ENCODE peak calls at places on chromosomes 4 and X, in four cellular contexts. K is RWPE1, F is GM13977, G is Panc1. C is an unnamed sample.
A peak's percentile ranks its signal among the peaks of the same experiment; 100 is the strongest.

GRCh38 chr4:22824091-22824490 is 131.4 kb downstream of the GBA3 start:
- DNase-seq in G (no peak), K (no peak), F (no peak), C (no peak)

GRCh38 chr4:91840359-91840758 is 463.4 kb upstream of the GRID2 start:
- DNase-seq in F (no peak), G (no peak), K (no peak), C (no peak)

GRCh38 chr4:47842985-47843384 is 5.1 kb upstream of the CORIN start:
- DNase-seq in F (no peak), G (no peak), K (no peak), C (no peak)

GRCh38 chr4:27947320-27947719 is 1086.7 kb downstream of the STIM2 start:
- DNase-seq in G (no peak), F (no peak), K (no peak), C (no peak)

GRCh38 chrX:40151211-40152172 is 53.7 kb upstream of the BCOR start:
- DNase-seq in K (no peak), F (peak; percentile 28), G (no peak), C (peak; percentile 19)

GRCh38 chr4:83606898-83607297 is 71.0 kb downstream of the GPAT3 start:
- DNase-seq in K (no peak), F (no peak), G (no peak), C (no peak)

GRCh38 chrX:151419748-151420147 is 22.7 kb downstream of the VMA21 start:
- DNase-seq in F (no peak), G (no peak), K (no peak), C (no peak)

GRCh38 chrX:12452268-12452667 is 314.0 kb downstream of the FRMPD4 start:
- DNase-seq in K (no peak), G (no peak), F (no peak), C (no peak)

GRCh38 chr4:154234576-154234975 is 257.0 kb downstream of the DCHS2 start:
- DNase-seq in G (no peak), F (no peak), K (no peak), C (peak; percentile 10)

GRCh38 chr4:30728291-30728690 is 8.1 kb downstream of the PCDH7 start:
- DNase-seq in K (no peak), F (no peak), G (no peak), C (no peak)

GRCh38 chrX:38861489-38861888 is 60.2 kb downstream of the MID1IP1 start:
- DNase-seq in G (no peak), F (no peak), K (no peak), C (no peak)

GRCh38 chr4:103099691-103100392 is at the start of gene BDH2:
- DNase-seq in F (peak; percentile 78), G (no peak), K (peak; percentile 88), C (no peak)

GRCh38 chrX:150200820-150201287 is 162.3 kb upstream of the MAMLD1 start:
- DNase-seq in F (peak; percentile 63), G (peak; percentile 92), K (peak; percentile 91), C (no peak)

GRCh38 chrX:154441564-154441963 is 2.4 kb upstream of the FAM50A start:
- DNase-seq in F (no peak), G (no peak), K (no peak), C (no peak)

GRCh38 chr4:25767877-25768475 is 94.8 kb downstream of the SEL1L3 start:
- DNase-seq in K (peak; percentile 70), F (peak; percentile 31), G (peak; percentile 54), C (peak; percentile 62)

GRCh38 chr4:38889143-38889542 is 21.5 kb downstream of the FAM114A1 start:
- DNase-seq in F (peak; percentile 69), K (peak; percentile 80), G (no peak), C (no peak)

GRCh38 chrX:72045552-72046277 is 86.0 kb downstream of the RTL5 start:
- DNase-seq in K (peak; percentile 29), F (no peak), G (no peak), C (peak; percentile 41)

GRCh38 chr4:38105475-38105874 is 145.3 kb downstream of the PTTG2 start:
- DNase-seq in F (no peak), G (no peak), K (no peak), C (no peak)

GRCh38 chr4:89356086-89356485 is 48.5 kb upstream of the GPRIN3 start:
- DNase-seq in G (no peak), F (no peak), K (no peak), C (no peak)

GRCh38 chrX:71917621-71918341 is 7.1 kb downstream of the NHSL2 start:
- DNase-seq in K (no peak), G (no peak), F (no peak), C (peak; percentile 22)

GRCh38 chr4:156889616-156890594 is 81.7 kb downstream of the PDGFC start:
- DNase-seq in F (no peak), K (no peak), G (no peak), C (no peak)

GRCh38 chr4:153582954-153583456 is 101.1 kb upstream of the TLR2 start:
- DNase-seq in K (no peak), G (no peak), F (no peak), C (no peak)

GRCh38 chr4:112523008-112523440 is 7.0 kb upstream of the NEUROG2 start:
- DNase-seq in K (no peak), G (no peak), F (peak; percentile 72), C (peak; percentile 83)
- TF ChIP-seq CTCF in K (no peak), G (no peak), F (peak; percentile 56), C (no peak)

GRCh38 chr4:166318810-166319525 is 445.9 kb downstream of the TLL1 start:
- DNase-seq in G (no peak), K (peak; percentile 42), F (no peak), C (no peak)

GRCh38 chr4:166323250-166323649 is 450.2 kb downstream of the TLL1 start:
- DNase-seq in F (no peak), G (no peak), K (no peak), C (no peak)

DNA sequence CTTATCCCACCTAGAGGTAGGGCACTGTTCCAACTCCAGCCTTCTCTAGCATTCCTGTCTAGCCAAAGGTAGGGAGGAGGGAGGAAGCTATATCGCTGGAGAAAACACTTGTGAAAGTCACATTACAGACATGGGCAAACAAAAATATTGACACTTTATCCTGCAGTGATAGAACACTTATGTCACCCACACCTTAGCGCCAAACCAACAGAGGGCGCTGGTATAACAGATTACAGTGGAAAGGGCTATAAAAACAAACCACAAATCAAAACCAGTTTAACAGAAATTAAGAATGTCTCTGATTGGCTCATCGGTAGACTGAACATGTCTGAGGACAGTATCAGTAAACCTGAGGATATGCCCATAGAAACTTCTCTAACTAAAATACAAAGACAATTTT is 451.3 kb downstream of the TLL1 start:
- DNase-seq in K (no peak), G (no peak), F (no peak), C (peak; percentile 61)
- TF ChIP-seq CTCF in K (peak; percentile 38), G (peak; percentile 52), F (peak; percentile 58), C (peak; percentile 69)

GRCh38 chrX:2389324-2389723 is 111.5 kb downstream of the DHRSX start:
- DNase-seq in F (no peak), G (no peak), K (no peak), C (no peak)

GRCh38 chrX:2395261-2395850 is 105.4 kb downstream of the DHRSX start:
- DNase-seq in F (no peak), G (no peak), K (no peak), C (peak; percentile 34)

GRCh38 chrX:2388669-2389068 is 112.1 kb downstream of the DHRSX start:
- DNase-seq in G (no peak), F (no peak), K (no peak), C (no peak)

GRCh38 chrX:2390754-2391153 is 110.0 kb downstream of the DHRSX start:
- DNase-seq in K (no peak), G (no peak), F (no peak), C (no peak)

GRCh38 chrX:2391869-2392606 is 108.7 kb downstream of the DHRSX start:
- DNase-seq in F (no peak), G (no peak), K (peak; percentile 88), C (peak; percentile 61)
- TF ChIP-seq CTCF in F (no peak), G (no peak), K (no peak), C (no peak)

GRCh38 chr4:32462944-32463343 is 1742.8 kb downstream of the PCDH7 start:
- DNase-seq in K (peak; percentile 2), G (no peak), F (no peak), C (peak; percentile 23)
- TF ChIP-seq CTCF in K (peak; percentile 26), G (no peak), F (peak; percentile 59), C (peak; percentile 42)

DNA sequence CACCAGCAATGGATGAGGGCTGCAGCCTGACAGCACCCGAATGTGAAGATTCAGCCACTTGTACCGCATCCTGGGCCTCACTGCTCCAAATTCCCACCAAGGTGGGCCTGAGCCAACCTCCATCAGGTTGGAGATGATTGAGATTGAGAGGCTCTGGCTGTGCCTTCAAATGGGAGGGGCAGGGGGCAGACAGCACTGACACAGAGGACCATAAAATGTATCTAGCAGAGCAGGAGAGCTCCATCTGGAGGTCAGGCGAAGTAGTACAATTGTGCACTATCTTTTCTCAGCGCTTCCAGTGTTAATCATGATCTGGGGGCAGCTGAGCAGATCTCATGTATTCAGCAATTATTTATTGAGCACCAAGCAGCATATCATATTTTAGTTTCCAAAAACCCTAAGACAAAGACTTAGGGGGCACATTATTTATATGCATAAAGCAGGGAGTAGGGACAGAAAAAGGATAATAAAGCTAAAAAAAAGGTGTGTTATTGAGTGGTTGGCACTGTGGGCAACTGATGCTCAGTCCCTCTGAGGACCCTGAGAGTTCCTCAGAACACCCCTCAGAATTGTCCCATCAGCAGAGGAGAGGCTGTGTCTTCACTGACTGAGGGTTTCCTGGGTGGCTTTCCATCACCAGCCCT is 31.6 kb upstream of the C1QTNF7 start:
- DNase-seq in K (peak; percentile 17), F (peak; percentile 50), G (peak; percentile 18), C (peak; percentile 75)
- TF ChIP-seq CTCF in K (no peak), F (peak; percentile 84), G (peak; percentile 74), C (peak; percentile 69)

GRCh38 chrX:56233100-56233499 is 944 bp downstream of the KLF8 start:
- DNase-seq in F (no peak), G (no peak), K (no peak), C (no peak)
- TF ChIP-seq CTCF in F (no peak), G (no peak), K (no peak), C (no peak)

GRCh38 chrX:10537308-10537707 is 83.1 kb downstream of the MID1 start:
- DNase-seq in G (no peak), F (no peak), K (no peak), C (no peak)
- TF ChIP-seq CTCF in G (no peak), F (no peak), K (no peak), C (no peak)

C was measured in WTC11.